ENCODE peak calls at places on chromosomes 12 and 14, in ten cellular contexts. U is activated CD4-positive, alpha-beta T cell treated with anti-CD3 and anti-CD28 coated beads, Interleukin-2, amount 50 U/mL, for 48 hours; N is H54; M is MM.1S; W is GM10248; L is cardiac muscle cell; G is activated CD8-positive, alpha-beta T cell treated with anti-CD3 and anti-CD28 coated beads, Interleukin-2, amount 10 ng/mL, durations not matched to agents 7 days and 5 days; D is T follicular helper cell; J is H4; A is Ammon's horn. T is an unnamed sample.

GRCh38 chr14:65864993-65865392 is 452.5 kb downstream of the FUT8 start:
- DNase-seq in W (no peak), L (no peak), A (no peak), M (no peak), U (no peak), G (no peak), N (no peak), D (no peak), J (no peak), T (no peak)

GRCh38 chr12:6532051-6532926 is 2.0 kb upstream of the GAPDH start:
- DNase-seq in W (peak; percentile 81), L (peak; percentile 95), M (peak; percentile 96), A (peak; percentile 88), J (peak; percentile 99), U (peak; percentile 88), D (peak; percentile 84), G (peak; percentile 92), N (peak; percentile 89), T (no peak)

GRCh38 chr14:61281186-61281676 is at the start of gene TMEM30B:
- DNase-seq in W (no peak), L (no peak), U (peak; percentile 30), M (no peak), N (no peak), A (no peak), J (no peak), G (peak; percentile 27), D (peak; percentile 17), T (no peak)

GRCh38 chr14:103697601-103698379 is 17.5 kb downstream of the XRCC3 start:
- DNase-seq in G (no peak), U (no peak), N (no peak), L (no peak), W (no peak), J (no peak), M (no peak), D (no peak), A (no peak), T (no peak)

GRCh38 chr14:32703246-32703645 is 235.4 kb upstream of the NPAS3 start:
- DNase-seq in J (no peak), G (no peak), D (no peak), A (peak; percentile 78), U (no peak), M (no peak), L (peak; percentile 79), N (no peak), W (no peak), T (no peak)

GRCh38 chr12:40233741-40234367 is 9.1 kb downstream of the LRRK2 start:
- DNase-seq in J (no peak), U (no peak), W (no peak), L (no peak), M (no peak), A (no peak), N (no peak), D (no peak), G (no peak), T (no peak)

GRCh38 chr12:92331383-92331782 is 185.7 kb upstream of the BTG1 start:
- DNase-seq in N (no peak), A (no peak), G (no peak), M (no peak), U (no peak), J (no peak), L (no peak), D (no peak), W (no peak), T (no peak)

GRCh38 chr12:6199531-6200265 is 502 bp upstream of the CD9 start:
- DNase-seq in U (no peak), J (no peak), W (no peak), D (no peak), N (no peak), M (peak; percentile 19), L (peak; percentile 49), A (no peak), G (no peak), T (no peak)

GRCh38 chr12:46356655-46357437 is 15.7 kb downstream of the SLC38A2 start:
- DNase-seq in G (no peak), D (no peak), L (no peak), W (no peak), N (no peak), A (no peak), U (no peak), M (no peak), J (no peak), T (no peak)

GRCh38 chr12:21656931-21657335 is 709 bp downstream of the LDHB start:
- DNase-seq in A (peak; percentile 73), J (peak; percentile 21), W (peak; percentile 23), L (peak; percentile 57), U (peak; percentile 57), N (no peak), M (peak; percentile 53), G (peak; percentile 68), D (no peak), T (peak; percentile 17)

GRCh38 chr12:56894698-56895368 is 39.4 kb downstream of the SDR9C7 start:
- DNase-seq in A (no peak), M (no peak), U (no peak), G (no peak), N (no peak), L (no peak), D (no peak), W (no peak), J (no peak), T (no peak)

T was measured in smooth muscle cell of the brain vasculature.